ENCODE peak calls at places on chromosome 12, in six cellular contexts. One of them, this sample, is unnamed. For H3K9me3, the result is how much of the 10 kb centered on the place peaks cover.

GRCh38 chr12:63753743-63754142 is 26.0 kb upstream of the RXYLT1 start:
- DNase-seq in neuronal stem cell: no peak
- DNase-seq in K562: no peak
- DNase-seq in H9: no peak
- DNase-seq in mesenchymal stem cell: no peak
- DNase-seq in astrocyte: no peak
- DNase-seq in this sample: no peak

GRCh38 chr12:88416786-88417185 is 163.5 kb downstream of the KITLG start:
- DNase-seq in neuronal stem cell: no peak
- DNase-seq in K562: no peak
- DNase-seq in H9: no peak
- DNase-seq in mesenchymal stem cell: no peak
- DNase-seq in astrocyte: peak
- DNase-seq in this sample: no peak

GRCh38 chr12:6533653-6534157 is 612 bp upstream of the GAPDH start:
- DNase-seq in neuronal stem cell: peak
- DNase-seq in K562: peak
- DNase-seq in H9: peak
- DNase-seq in mesenchymal stem cell: no peak
- DNase-seq in astrocyte: peak
- DNase-seq in this sample: peak

GRCh38 chr12:119145367-119145766 is 33.4 kb upstream of the HSPB8 start:
- DNase-seq in neuronal stem cell: no peak
- DNase-seq in K562: no peak
- DNase-seq in H9: peak
- DNase-seq in mesenchymal stem cell: no peak
- DNase-seq in astrocyte: no peak
- DNase-seq in this sample: no peak

GRCh38 chr12:51062631-51063397 is 14.7 kb downstream of the LETMD1 start:
- DNase-seq in neuronal stem cell: no peak
- DNase-seq in K562: no peak
- DNase-seq in H9: no peak
- DNase-seq in mesenchymal stem cell: no peak
- DNase-seq in astrocyte: no peak
- DNase-seq in this sample: no peak

GRCh38 chr12:124548854-124549378 is 18.5 kb downstream of the NCOR2 start:
- DNase-seq in neuronal stem cell: no peak
- DNase-seq in K562: no peak
- DNase-seq in H9: no peak
- DNase-seq in mesenchymal stem cell: peak
- DNase-seq in astrocyte: peak
- DNase-seq in this sample: peak

GRCh38 chr12:12081836-12082497 is 11.2 kb downstream of the BCL2L14 start:
- DNase-seq in neuronal stem cell: peak
- DNase-seq in K562: peak
- DNase-seq in H9: peak
- DNase-seq in mesenchymal stem cell: peak
- DNase-seq in astrocyte: no peak
- DNase-seq in this sample: peak

GRCh38 chr12:111578276-111578970 is 20.7 kb downstream of the ATXN2 start:
- DNase-seq in neuronal stem cell: no peak
- DNase-seq in K562: no peak
- DNase-seq in H9: peak
- DNase-seq in mesenchymal stem cell: peak
- DNase-seq in astrocyte: peak
- DNase-seq in this sample: no peak

GRCh38 chr12:3673960-3674708 is 78.8 kb downstream of the CRACR2A start:
- DNase-seq in neuronal stem cell: no peak
- DNase-seq in K562: no peak
- DNase-seq in H9: no peak
- DNase-seq in mesenchymal stem cell: no peak
- DNase-seq in astrocyte: no peak
- DNase-seq in this sample: no peak

GRCh38 chr12:53219116-53219955 is 12.3 kb upstream of the ITGB7 start:
- DNase-seq in neuronal stem cell: no peak
- DNase-seq in K562: peak
- DNase-seq in H9: peak
- DNase-seq in mesenchymal stem cell: peak
- DNase-seq in astrocyte: peak
- DNase-seq in this sample: peak

GRCh38 chr12:34605955-34606748 is 583.9 kb downstream of the ALG10 start:
- DNase-seq in neuronal stem cell: no peak
- DNase-seq in K562: peak
- DNase-seq in H9: no peak
- DNase-seq in mesenchymal stem cell: no peak
- DNase-seq in astrocyte: no peak
- DNase-seq in this sample: no peak

GRCh38 chr12:19236656-19237055 is 107.1 kb downstream of the PLEKHA5 start:
- DNase-seq in neuronal stem cell: no peak
- DNase-seq in K562: no peak
- DNase-seq in H9: no peak
- DNase-seq in mesenchymal stem cell: peak
- DNase-seq in astrocyte: peak
- DNase-seq in this sample: no peak

GRCh38 chr12:75585309-75585708 is 73.9 kb upstream of the KRR1 start:
- DNase-seq in neuronal stem cell: no peak
- DNase-seq in K562: no peak
- DNase-seq in H9: no peak
- DNase-seq in mesenchymal stem cell: peak
- DNase-seq in astrocyte: peak
- DNase-seq in this sample: no peak

GRCh38 chr12:88299567-88300101 is 157.5 kb downstream of the TMTC3 start:
- DNase-seq in neuronal stem cell: no peak
- DNase-seq in K562: peak
- DNase-seq in H9: no peak
- DNase-seq in mesenchymal stem cell: peak
- DNase-seq in astrocyte: peak
- DNase-seq in this sample: no peak

GRCh38 chr12:91577586-91578539 is 395.2 kb upstream of the DCN start:
- DNase-seq in neuronal stem cell: no peak
- DNase-seq in K562: no peak
- DNase-seq in H9: no peak
- DNase-seq in mesenchymal stem cell: peak
- DNase-seq in astrocyte: peak
- DNase-seq in this sample: no peak

GRCh38 chr12:77980782-77981181 is 150.1 kb downstream of the NAV3 start:
- DNase-seq in neuronal stem cell: no peak
- DNase-seq in K562: no peak
- DNase-seq in H9: no peak
- DNase-seq in mesenchymal stem cell: no peak
- DNase-seq in astrocyte: peak
- DNase-seq in this sample: no peak

GRCh38 chr12:13973981-13974380 is 7.4 kb downstream of the GRIN2B start:
- DNase-seq in neuronal stem cell: no peak
- DNase-seq in K562: no peak
- DNase-seq in H9: no peak
- DNase-seq in mesenchymal stem cell: no peak
- DNase-seq in astrocyte: no peak
- DNase-seq in this sample: no peak

GRCh38 chr12:9149372-9149771 is 33.7 kb upstream of the A2M start:
- DNase-seq in neuronal stem cell: no peak
- DNase-seq in K562: no peak
- DNase-seq in H9: peak
- DNase-seq in mesenchymal stem cell: no peak
- DNase-seq in astrocyte: no peak
- DNase-seq in this sample: no peak

GRCh38 chr12:96883571-96883970 is 23.5 kb upstream of the NEDD1 start:
- DNase-seq in neuronal stem cell: no peak
- DNase-seq in K562: no peak
- DNase-seq in H9: no peak
- DNase-seq in mesenchymal stem cell: peak
- DNase-seq in astrocyte: peak
- DNase-seq in this sample: no peak

GRCh38 chr12:10212623-10213131 is at the start of gene GABARAPL1:
- DNase-seq in neuronal stem cell: peak
- DNase-seq in K562: peak
- DNase-seq in H9: peak
- DNase-seq in mesenchymal stem cell: peak
- DNase-seq in astrocyte: peak
- DNase-seq in this sample: peak

GRCh38 chr12:14871247-14871646 is 14.4 kb downstream of the MGP start:
- DNase-seq in neuronal stem cell: no peak
- DNase-seq in K562: no peak
- DNase-seq in H9: no peak
- DNase-seq in mesenchymal stem cell: no peak
- DNase-seq in astrocyte: no peak
- DNase-seq in this sample: no peak

GRCh38 chr12:17108877-17109520 is 503.0 kb upstream of the LMO3 start:
- DNase-seq in neuronal stem cell: no peak
- DNase-seq in K562: no peak
- DNase-seq in H9: no peak
- DNase-seq in mesenchymal stem cell: no peak
- DNase-seq in astrocyte: peak
- DNase-seq in this sample: no peak

GRCh38 chr12:15830538-15830937 is 41.4 kb upstream of the EPS8 start:
- DNase-seq in neuronal stem cell: no peak
- DNase-seq in K562: no peak
- DNase-seq in H9: no peak
- DNase-seq in mesenchymal stem cell: no peak
- DNase-seq in astrocyte: peak
- DNase-seq in this sample: no peak

GRCh38 chr12:111093428-111094142 is 173.2 kb upstream of the MYL2 start:
- DNase-seq in neuronal stem cell: no peak
- DNase-seq in K562: no peak
- DNase-seq in H9: no peak
- DNase-seq in mesenchymal stem cell: no peak
- DNase-seq in astrocyte: no peak
- DNase-seq in this sample: no peak

GRCh38 chr12:52022841-52023181 is 16.1 kb downstream of the TAMALIN start:
- DNase-seq in neuronal stem cell: no peak
- DNase-seq in K562: peak
- DNase-seq in H9: peak
- DNase-seq in mesenchymal stem cell: no peak
- DNase-seq in astrocyte: no peak
- DNase-seq in this sample: peak

DNA sequence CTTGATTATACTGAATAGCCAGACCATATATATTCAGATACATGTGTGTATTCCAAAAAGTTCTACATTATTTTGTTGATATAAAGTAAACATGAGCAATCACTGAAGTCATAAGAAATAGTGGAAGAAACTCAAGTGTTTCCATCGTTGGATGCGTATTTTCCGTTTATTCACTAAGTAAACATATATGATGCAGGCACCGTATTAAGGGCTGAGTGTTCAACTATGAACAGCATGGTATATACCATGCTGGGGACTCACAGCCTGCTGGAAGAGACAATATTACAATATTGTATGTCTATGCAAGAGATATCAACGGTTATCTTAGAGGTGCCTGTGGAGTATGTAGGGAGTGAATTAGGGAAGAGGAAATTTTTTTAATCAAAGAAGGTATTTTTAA is 1.2 kb downstream of the PYROXD1 start:
- DNase-seq in neuronal stem cell: no peak
- DNase-seq in K562: no peak
- DNase-seq in H9: no peak
- DNase-seq in mesenchymal stem cell: peak
- DNase-seq in astrocyte: no peak
- DNase-seq in this sample: no peak
- H3K9ac ChIP-seq in neuronal stem cell: no peak
- H3K9ac ChIP-seq in K562: no peak
- H3K9ac ChIP-seq in H9: no peak
- H3K9ac ChIP-seq in mesenchymal stem cell: peak
- H3K9ac ChIP-seq in astrocyte: peak
- H3K9ac ChIP-seq in this sample: no peak

DNA sequence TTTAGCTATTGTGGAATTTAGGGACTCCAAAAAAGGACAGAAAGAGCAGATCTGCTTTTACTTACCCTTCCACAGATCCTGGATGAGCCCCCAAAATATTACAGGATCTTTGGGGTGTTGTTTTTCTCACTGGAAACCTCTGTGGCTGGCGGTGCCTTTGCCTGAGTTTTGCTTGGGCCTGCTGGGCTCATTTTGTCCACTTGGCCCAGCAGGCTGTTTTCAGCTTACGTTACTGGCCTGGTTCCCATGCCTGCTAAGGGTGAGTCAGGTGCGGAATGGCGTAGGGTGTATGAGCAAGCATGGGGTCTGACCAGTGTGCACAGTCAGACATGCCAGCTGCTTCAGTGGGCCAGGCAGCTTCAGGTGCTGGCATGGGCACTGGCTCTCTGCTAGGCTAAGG is 45.8 kb downstream of the HSD17B6 start:
- DNase-seq in neuronal stem cell: no peak
- DNase-seq in K562: no peak
- DNase-seq in H9: no peak
- DNase-seq in mesenchymal stem cell: peak
- DNase-seq in astrocyte: no peak
- DNase-seq in this sample: no peak
- H3K9me3 ChIP-seq in neuronal stem cell: under half
- H3K9me3 ChIP-seq in K562: under half
- H3K9me3 ChIP-seq in H9: under half
- H3K9me3 ChIP-seq in mesenchymal stem cell: under half
- H3K9me3 ChIP-seq in astrocyte: under half
- H3K9me3 ChIP-seq in this sample: under half

DNA sequence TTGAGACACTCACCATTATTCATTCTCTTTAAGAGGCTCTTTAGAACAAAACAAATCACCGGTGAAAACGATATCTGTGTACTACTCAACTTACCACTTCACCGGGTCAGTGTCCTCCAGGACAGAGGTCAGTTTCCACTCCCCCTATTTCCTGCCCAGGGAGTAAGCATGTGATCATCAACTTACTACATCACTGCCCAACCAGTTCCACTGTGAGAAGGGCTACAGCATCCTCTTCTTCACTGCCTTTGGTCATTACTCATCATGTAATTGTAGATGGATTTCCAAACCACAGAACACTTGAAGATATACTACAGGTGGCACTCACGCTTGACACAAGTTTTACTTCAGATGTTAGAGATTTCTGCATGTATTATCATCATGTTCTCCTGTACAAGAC is 5.7 kb downstream of the TMCC3 start:
- DNase-seq in neuronal stem cell: no peak
- DNase-seq in K562: no peak
- DNase-seq in H9: no peak
- DNase-seq in mesenchymal stem cell: peak
- DNase-seq in astrocyte: peak
- DNase-seq in this sample: no peak
- H3K27ac ChIP-seq in neuronal stem cell: no peak
- H3K27ac ChIP-seq in K562: no peak
- H3K27ac ChIP-seq in H9: no peak
- H3K27ac ChIP-seq in mesenchymal stem cell: peak
- H3K27ac ChIP-seq in astrocyte: peak
- H3K27ac ChIP-seq in this sample: peak

GRCh38 chr12:83010169-83010804 is 323.6 kb downstream of the TMTC2 start:
- DNase-seq in neuronal stem cell: no peak
- DNase-seq in K562: no peak
- DNase-seq in H9: no peak
- DNase-seq in mesenchymal stem cell: no peak
- DNase-seq in astrocyte: no peak
- DNase-seq in this sample: no peak

GRCh38 chr12:83016226-83016835 is 329.6 kb downstream of the TMTC2 start:
- DNase-seq in neuronal stem cell: no peak
- DNase-seq in K562: peak
- DNase-seq in H9: no peak
- DNase-seq in mesenchymal stem cell: peak
- DNase-seq in astrocyte: peak
- DNase-seq in this sample: no peak

GRCh38 chr12:83018063-83018462 is 331.4 kb downstream of the TMTC2 start:
- DNase-seq in neuronal stem cell: no peak
- DNase-seq in K562: no peak
- DNase-seq in H9: no peak
- DNase-seq in mesenchymal stem cell: no peak
- DNase-seq in astrocyte: no peak
- DNase-seq in this sample: peak

GRCh38 chr12:83017001-83017400 is 330.3 kb downstream of the TMTC2 start:
- DNase-seq in neuronal stem cell: no peak
- DNase-seq in K562: no peak
- DNase-seq in H9: no peak
- DNase-seq in mesenchymal stem cell: no peak
- DNase-seq in astrocyte: peak
- DNase-seq in this sample: no peak

GRCh38 chr12:83015390-83016225 is 328.9 kb downstream of the TMTC2 start:
- DNase-seq in neuronal stem cell: no peak
- DNase-seq in K562: peak
- DNase-seq in H9: no peak
- DNase-seq in mesenchymal stem cell: no peak
- DNase-seq in astrocyte: peak
- DNase-seq in this sample: no peak
- H3K9ac ChIP-seq in neuronal stem cell: no peak
- H3K9ac ChIP-seq in K562: no peak
- H3K9ac ChIP-seq in H9: no peak
- H3K9ac ChIP-seq in mesenchymal stem cell: peak
- H3K9ac ChIP-seq in astrocyte: no peak
- H3K9ac ChIP-seq in this sample: no peak

This sample was measured in colonic mucosa.